ENCODE peak calls at places on chromosomes 2 and 18, in five cellular contexts. L is hypothalamus, S is HCT116, D is hepatic stellate cell, C is A549. M is an unnamed sample.
A peak's percentile ranks its signal among the peaks of the same experiment; 100 is the strongest.

GRCh38 chr2:217142649-217143266 is 282.9 kb upstream of the TNP1 start:
- DNase-seq in S (peak; percentile 29), L (no peak), D (no peak), C (peak; percentile 26), M (no peak)

GRCh38 chr2:8307779-8308178 is 374.1 kb upstream of the ID2 start:
- DNase-seq in L (no peak), D (no peak), C (no peak), S (no peak), M (no peak)

GRCh38 chr2:217117523-217117922 is 257.7 kb upstream of the TNP1 start:
- DNase-seq in D (no peak), S (no peak), L (no peak), C (no peak), M (no peak)

GRCh38 chr18:34595673-34596072 is 114.4 kb upstream of the DTNA start:
- DNase-seq in C (peak; percentile 1), D (no peak), S (peak; percentile 28), L (no peak), M (no peak)

GRCh38 chr2:127217470-127218325 is 2.4 kb downstream of the CYP27C1 start:
- DNase-seq in S (peak; percentile 23), D (no peak), L (no peak), C (peak; percentile 93), M (peak; percentile 91)

GRCh38 chr2:205879362-205879761 is 197.1 kb downstream of the NRP2 start:
- DNase-seq in D (no peak), C (no peak), S (no peak), L (no peak), M (no peak)

GRCh38 chr2:234671716-234672115 is 174.8 kb upstream of the ARL4C start:
- DNase-seq in L (no peak), C (no peak), D (no peak), S (no peak), M (no peak)

GRCh38 chr2:207338610-207339009 is 172.9 kb upstream of the KLF7 start:
- DNase-seq in D (no peak), C (no peak), S (no peak), L (no peak), M (no peak)

GRCh38 chr2:12155308-12156061 is 409.1 kb downstream of the LPIN1 start:
- DNase-seq in S (peak; percentile 26), D (peak; percentile 65), C (no peak), L (no peak), M (no peak)

GRCh38 chr2:15769676-15770075 is 170.7 kb upstream of the MYCN start:
- DNase-seq in C (no peak), D (no peak), S (no peak), L (no peak), M (no peak)

GRCh38 chr18:47253101-47253654 is 1.7 kb upstream of the SKOR2 start:
- DNase-seq in D (no peak), S (no peak), L (no peak), C (no peak), M (no peak)

GRCh38 chr18:68549257-68549871 is 165.5 kb downstream of the TMX3 start:
- DNase-seq in D (peak; percentile 11), S (no peak), C (no peak), L (no peak), M (no peak)

GRCh38 chr2:147385600-147385999 is 459.2 kb upstream of the ACVR2A start:
- DNase-seq in L (no peak), S (no peak), C (no peak), D (no peak), M (no peak)

GRCh38 chr18:3664563-3665178 is 214.7 kb downstream of the TGIF1 start:
- DNase-seq in L (no peak), S (no peak), C (peak; percentile 54), D (no peak), M (no peak)

GRCh38 chr18:74498712-74499629 is 2.8 kb downstream of the CNDP2 start:
- DNase-seq in L (no peak), S (no peak), D (peak; percentile 47), C (no peak), M (peak; percentile 86)

GRCh38 chr2:221671515-221671914 is 99.4 kb upstream of the EPHA4 start:
- DNase-seq in S (no peak), C (no peak), D (no peak), L (no peak), M (no peak)

GRCh38 chr18:31555971-31556747 is 35.5 kb upstream of the TTR start:
- DNase-seq in C (peak; percentile 58), D (peak; percentile 22), S (peak; percentile 71), L (no peak), M (no peak)

GRCh38 chr2:219987830-219988229 is 360.4 kb downstream of the SLC4A3 start:
- DNase-seq in S (no peak), D (peak; percentile 22), L (no peak), C (peak; percentile 42), M (peak; percentile 35)

GRCh38 chr2:40317756-40318155 is 134.1 kb downstream of the SLC8A1 start:
- DNase-seq in D (no peak), L (no peak), C (no peak), S (no peak), M (no peak)

GRCh38 chr2:101533611-101534601 is 59.0 kb upstream of the RFX8 start:
- DNase-seq in D (no peak), S (no peak), C (no peak), L (peak; percentile 18), M (no peak)

GRCh38 chr2:231701456-231702373 is 6.6 kb upstream of the PTMA start:
- DNase-seq in D (no peak), L (no peak), S (no peak), C (no peak), M (peak; percentile 94)

GRCh38 chr2:198717451-198717850 is 740.3 kb downstream of the SATB2 start:
- DNase-seq in C (no peak), D (no peak), L (no peak), S (no peak), M (no peak)

GRCh38 chr2:64189167-64189566 is 44.9 kb upstream of the PELI1 start:
- DNase-seq in D (no peak), C (no peak), L (no peak), S (no peak), M (no peak)